ENCODE peak calls at places on chromosomes 11 and 22, in seven cellular contexts. H is PC-3; E is colonic mucosa; J is CD8-positive, alpha-beta memory T cell; T is AG04450; Q is A549; B is left ventricle myocardium inferior. C is an unnamed sample.

GRCh38 chr11:692824-693414 is 2.1 kb downstream of the DEAF1 start:
- DNase-seq in H (no peak), Q (no peak), T (no peak), E (no peak), B (no peak), J (peak; percentile 95), C (no peak)

GRCh38 chr22:20448630-20449029 is 11.0 kb upstream of the SCARF2 start:
- DNase-seq in Q (no peak), T (no peak), E (no peak), B (no peak), J (no peak), H (no peak), C (no peak)

GRCh38 chr11:69828276-69828970 is 9.2 kb upstream of the FGF3 start:
- DNase-seq in T (no peak), Q (no peak), J (no peak), B (no peak), H (no peak), E (peak; percentile 29), C (peak; percentile 38)

GRCh38 chr22:16824718-16825687 is at the start of gene XKR3:
- DNase-seq in Q (no peak), J (no peak), H (peak; percentile 1), B (no peak), T (no peak), E (no peak), C (no peak)

GRCh38 chr11:111819161-111820058 is 52.0 kb downstream of the ALG9 start:
- DNase-seq in T (peak; percentile 73), J (no peak), H (no peak), E (peak; percentile 27), Q (no peak), B (no peak), C (no peak)

GRCh38 chr22:41963453-41964105 is 5.7 kb upstream of the SEPTIN3 start:
- DNase-seq in T (no peak), E (no peak), J (no peak), H (no peak), B (no peak), Q (no peak), C (no peak)

GRCh38 chr11:29616611-29617010 is 400.2 kb downstream of the KCNA4 start:
- DNase-seq in E (no peak), H (no peak), J (no peak), B (no peak), T (no peak), Q (no peak), C (no peak)

GRCh38 chr11:115322553-115323203 is 181.5 kb downstream of the CADM1 start:
- DNase-seq in H (no peak), B (no peak), T (no peak), J (no peak), Q (no peak), E (no peak), C (no peak)

GRCh38 chr22:31036671-31037550 is 44.2 kb upstream of the SMTN start:
- DNase-seq in H (peak; percentile 64), J (no peak), Q (peak; percentile 60), B (no peak), T (no peak), E (peak; percentile 36), C (peak; percentile 90)

GRCh38 chr11:17387811-17388210 is 648 bp downstream of the KCNJ11 start:
- DNase-seq in J (no peak), T (no peak), B (no peak), H (no peak), E (no peak), Q (no peak), C (no peak)

GRCh38 chr22:44665115-44665514 is 36.9 kb upstream of the PRR5 start:
- DNase-seq in E (no peak), B (peak; percentile 47), T (no peak), J (no peak), H (no peak), Q (no peak), C (peak; percentile 80)

GRCh38 chr11:76159303-76159937 is 46.9 kb downstream of the WNT11 start:
- DNase-seq in H (no peak), Q (no peak), T (no peak), J (no peak), E (no peak), B (no peak), C (no peak)

GRCh38 chr11:118609380-118610219 is 2.2 kb downstream of the PHLDB1 start:
- DNase-seq in H (no peak), J (peak; percentile 33), Q (no peak), E (no peak), B (no peak), T (no peak), C (peak; percentile 70)

GRCh38 chr11:10298342-10298741 is 4.3 kb upstream of the SBF2 start:
- DNase-seq in J (peak; percentile 48), Q (peak; percentile 36), H (peak; percentile 84), T (peak; percentile 90), B (no peak), E (no peak), C (no peak)

GRCh38 chr11:83151274-83151977 is 5.5 kb upstream of the PCF11 start:
- DNase-seq in H (peak; percentile 59), B (no peak), Q (peak; percentile 53), E (peak; percentile 73), T (no peak), J (no peak), C (no peak)

GRCh38 chr11:12430912-12431311 is 53.5 kb downstream of the PARVA start:
- DNase-seq in Q (peak; percentile 29), T (peak; percentile 77), H (peak; percentile 75), J (no peak), B (no peak), E (peak; percentile 83), C (peak; percentile 95)

GRCh38 chr11:62439785-62440602 is 21.2 kb downstream of the SCGB1A1 start:
- DNase-seq in B (no peak), H (peak; percentile 56), Q (no peak), T (no peak), J (no peak), E (no peak), C (peak; percentile 87)

GRCh38 chr22:42994917-42995562 is 19.9 kb downstream of the PACSIN2 start:
- DNase-seq in B (no peak), H (peak; percentile 94), J (no peak), E (peak; percentile 76), Q (peak; percentile 95), T (peak; percentile 82), C (peak; percentile 88)

DNA sequence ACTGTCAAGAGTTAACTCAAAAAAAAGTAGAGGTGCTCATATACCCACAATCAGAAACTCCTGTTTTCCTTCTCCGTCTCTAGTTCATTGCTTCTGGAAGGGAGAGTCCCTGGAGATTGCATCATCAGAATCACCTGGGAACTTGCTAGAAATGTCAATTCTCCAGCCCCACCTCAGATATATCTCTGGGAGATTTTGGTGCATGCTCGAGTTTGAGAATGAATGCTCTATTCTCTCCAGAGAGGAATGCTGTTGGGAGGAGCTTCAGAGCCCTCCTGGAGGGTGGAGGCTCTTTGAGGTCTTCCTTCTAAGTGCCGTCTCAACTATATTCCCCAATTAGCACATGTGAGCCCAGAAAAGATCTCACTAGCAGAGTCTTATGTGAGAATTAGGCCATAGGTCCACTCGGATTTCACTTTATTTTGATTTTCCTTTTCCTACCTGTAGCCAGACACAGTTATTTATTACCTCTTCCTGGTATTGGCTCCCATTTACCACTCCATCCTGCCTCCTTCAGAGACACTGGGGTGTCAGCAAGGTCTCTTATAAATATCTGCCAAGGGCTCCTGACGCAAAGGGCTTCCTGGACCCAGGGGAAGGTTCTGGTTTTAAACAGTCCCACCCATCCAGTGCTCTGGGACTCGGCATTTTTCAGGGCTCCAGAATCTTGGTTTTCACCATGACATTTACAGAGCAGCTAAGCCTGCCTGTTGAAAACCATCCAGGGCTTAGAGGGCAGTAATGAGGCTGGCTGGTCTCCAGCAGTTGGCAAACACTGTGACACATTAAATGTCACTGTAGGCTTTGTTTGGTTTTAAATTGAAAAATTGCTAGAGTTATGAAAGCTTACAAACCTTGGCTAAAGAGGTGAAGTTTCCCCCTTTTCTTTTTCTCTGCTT is 136.2 kb downstream of the CD44 start:
- DNase-seq in J (no peak), T (no peak), B (peak; percentile 38), Q (peak; percentile 45), H (peak; percentile 84), E (peak; percentile 57), C (peak; percentile 70)
- H3K27ac ChIP-seq in J (no peak overlapping the region), T (no peak overlapping the region), B (no peak overlapping the region), Q (peak overlapping the region; percentile 57), H (peak overlapping the region; percentile 50), E (no peak overlapping the region), C (peak overlapping the region; percentile 62)

DNA sequence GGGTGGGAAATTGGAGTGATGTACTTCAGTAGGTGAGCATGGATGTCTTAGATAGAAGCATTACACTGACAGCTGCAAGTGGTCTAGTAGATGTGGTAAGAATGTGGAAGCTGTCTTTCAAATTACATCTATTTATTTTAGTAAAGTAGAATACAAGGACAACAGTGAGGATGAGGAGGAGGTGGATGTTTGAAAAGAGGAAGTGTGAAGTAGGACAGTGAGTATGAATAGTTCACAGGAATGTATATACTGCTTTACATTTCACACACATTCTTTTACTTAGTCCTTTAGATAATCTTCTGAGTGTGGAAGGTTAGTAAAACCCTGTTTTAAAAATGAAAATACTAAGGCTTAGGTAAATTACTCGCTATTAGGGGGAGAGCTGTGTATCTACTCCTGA is 64.3 kb downstream of the HIPK3 start:
- DNase-seq in Q (no peak), H (no peak), J (no peak), E (no peak), B (no peak), T (no peak), C (no peak)
- H3K4me3 ChIP-seq in Q (no peak overlapping the region), H (no peak overlapping the region), J (no peak overlapping the region), E (no peak overlapping the region), B (peak overlapping the region; percentile 12), T (no peak overlapping the region), C (no peak overlapping the region)

DNA sequence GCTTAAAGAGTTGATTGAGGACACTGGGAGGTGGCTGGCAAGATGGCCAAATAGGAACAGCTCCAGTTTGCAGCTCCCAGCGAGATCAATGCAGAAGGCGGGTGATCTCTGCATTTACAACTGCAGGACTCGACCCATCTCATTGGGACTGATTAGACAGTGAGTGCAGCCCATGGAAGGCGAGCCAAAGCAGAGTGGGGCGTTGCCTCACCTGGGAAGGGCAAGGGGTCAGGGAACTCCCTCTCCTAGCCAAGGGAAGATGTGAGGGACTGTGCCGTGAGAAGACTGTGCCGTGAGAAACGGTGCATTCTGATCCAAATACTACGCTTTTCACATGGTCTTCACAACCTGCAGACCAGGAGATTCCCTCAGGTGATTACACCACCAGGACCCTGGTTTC is 36.4 kb downstream of the ARHGAP32 start:
- DNase-seq in J (no peak), T (no peak), B (no peak), E (no peak), H (no peak), Q (no peak), C (no peak)
- H3K9me3 ChIP-seq in J (no peaks in the 10 kb centered on the region), T (no peaks in the 10 kb centered on the region), B (peaks cover 71% of the 10 kb centered on the region), E (no peaks in the 10 kb centered on the region), H (no peaks in the 10 kb centered on the region), Q (no peaks in the 10 kb centered on the region), C (no peaks in the 10 kb centered on the region)

DNA sequence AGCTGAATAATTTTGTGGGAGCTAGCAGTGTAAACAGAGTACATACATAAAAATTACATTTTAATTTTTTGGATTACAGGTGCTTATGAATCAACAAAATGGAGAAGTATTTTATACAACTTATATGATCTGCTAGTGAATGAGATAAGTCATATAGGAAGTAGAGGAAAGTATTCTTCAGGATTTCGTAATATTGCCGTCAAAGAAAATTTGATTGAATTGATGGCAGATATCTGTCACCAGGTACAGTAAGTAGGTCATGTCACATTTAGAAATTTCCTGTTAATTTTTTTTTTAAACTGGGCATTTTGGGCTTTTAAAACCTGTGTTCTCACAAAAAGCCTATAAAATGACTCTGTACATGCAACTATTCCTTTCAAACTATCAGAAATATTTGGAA is 24.0 kb downstream of the ATM start:
- DNase-seq in H (no peak), B (no peak), E (no peak), J (no peak), Q (no peak), T (no peak), C (no peak)
- H3K27ac ChIP-seq in H (no peak overlapping the region), B (no peak overlapping the region), E (no peak overlapping the region), J (no peak overlapping the region), Q (no peak overlapping the region), T (no peak overlapping the region), C (no peak overlapping the region)

GRCh38 chr11:1749020-1749758 is 1.2 kb downstream of the IFITM10 start:
- DNase-seq in E (no peak), T (no peak), B (no peak), H (no peak), J (no peak), Q (no peak), C (no peak)
- H3K4me3 ChIP-seq in E (no peak overlapping the region), T (no peak overlapping the region), B (peak overlapping the region; percentile 65), H (no peak overlapping the region), J (no peak overlapping the region), Q (peak overlapping the region; percentile 34), C (no peak overlapping the region)